ENCODE peak calls at places on chromosomes 7 and 10, in six cellular contexts. T is stimulated activated naive CD4-positive, alpha-beta T cell; W is NCI-H345; I is stimulated activated CD4-positive, alpha-beta T cell treated with anti-CD3 and anti-CD28 coated beads, Interleukin-4, amount 100 ng/mL, for 48 hours; P is nucleus accumbens; B is head of caudate nucleus. F is an unnamed sample.

GRCh38 chr10:31754803-31755624 is 173.6 kb downstream of the ARHGAP12 start:
- DNase-seq in B (no peak), T (no peak), I (no peak), W (no peak), P (no peak), F (no peak)

GRCh38 chr7:55026867-55027490 is 8.2 kb downstream of the EGFR start:
- DNase-seq in W (no peak), P (no peak), B (no peak), I (no peak), T (no peak), F (no peak)

GRCh38 chr10:80204193-80204714 is 1.1 kb downstream of the ANXA11 start:
- DNase-seq in I (no peak), P (no peak), T (no peak), W (no peak), B (no peak), F (no peak)

GRCh38 chr10:29734980-29735627 is 100.3 kb upstream of the SVIL start:
- DNase-seq in I (peak), P (no peak), W (peak), T (peak), B (peak), F (peak)

GRCh38 chr7:34840176-34840785 is 182.3 kb downstream of the NPSR1 start:
- DNase-seq in I (no peak), P (no peak), B (no peak), W (no peak), T (no peak), F (no peak)

GRCh38 chr7:37445800-37446199 is 2.9 kb downstream of the ELMO1 start:
- DNase-seq in P (no peak), T (no peak), B (no peak), I (no peak), W (no peak), F (no peak)

GRCh38 chr10:74982634-74982982 is 128.8 kb upstream of the SAMD8 start:
- DNase-seq in P (no peak), T (no peak), B (no peak), I (no peak), W (no peak), F (no peak)

GRCh38 chr7:130334274-130334673 is 10.3 kb upstream of the CPA5 start:
- DNase-seq in W (no peak), P (no peak), T (no peak), B (no peak), I (no peak), F (no peak)

GRCh38 chr10:42767906-42768305 is 14.7 kb upstream of the BMS1 start:
- DNase-seq in T (no peak), B (no peak), W (no peak), P (no peak), I (no peak), F (no peak)

GRCh38 chr7:92835140-92835850 is 1.1 kb downstream of the CDK6 start:
- DNase-seq in W (no peak), B (peak), P (no peak), I (peak), T (no peak), F (no peak)

GRCh38 chr10:49749556-49750491 is 12.3 kb downstream of the OGDHL start:
- DNase-seq in W (no peak), T (no peak), P (no peak), I (no peak), B (no peak), F (no peak)

GRCh38 chr10:1400129-1400865 is 337.0 kb downstream of the ADARB2 start:
- DNase-seq in B (no peak), P (no peak), W (no peak), I (no peak), T (no peak), F (no peak)

GRCh38 chr10:2978111-2978510 is 89.2 kb upstream of the PFKP start:
- DNase-seq in B (no peak), T (no peak), I (no peak), P (no peak), W (peak), F (no peak)

GRCh38 chr7:4436936-4437335 is 245.2 kb upstream of the FOXK1 start:
- DNase-seq in B (no peak), T (no peak), P (no peak), I (no peak), W (no peak), F (no peak)

GRCh38 chr10:72008096-72008933 is 44.1 kb downstream of the CHST3 start:
- DNase-seq in I (no peak), T (no peak), P (no peak), B (no peak), W (no peak), F (no peak)

GRCh38 chr10:52551036-52551435 is 221.5 kb downstream of the MBL2 start:
- DNase-seq in W (no peak), T (no peak), P (no peak), I (no peak), B (no peak), F (no peak)

GRCh38 chr7:37495574-37496184 is 47.0 kb upstream of the ELMO1 start:
- DNase-seq in W (peak), T (no peak), P (no peak), I (no peak), B (no peak), F (no peak)

GRCh38 chr7:44281811-44282600 is 43.4 kb downstream of the CAMK2B start:
- DNase-seq in I (no peak), B (peak), T (no peak), P (no peak), W (no peak), F (peak)

GRCh38 chr10:79401015-79401921 is 44.2 kb downstream of the ZCCHC24 start:
- DNase-seq in P (no peak), T (no peak), B (peak), I (no peak), W (no peak), F (no peak)

GRCh38 chr10:16754765-16755164 is 62.5 kb downstream of the RSU1 start:
- DNase-seq in P (no peak), W (no peak), B (no peak), T (no peak), I (no peak), F (no peak)